ENCODE peak calls at places on chromosomes 3 and 15, in six cellular contexts. One of them, this sample, is unnamed.

GRCh38 chr3:109257269-109257668 is 59.0 kb downstream of the DPPA2 start:
- DNase-seq in fibroblast of pulmonary artery: peak
- DNase-seq in immature natural killer cell: no peak
- DNase-seq in psoas muscle: no peak
- DNase-seq in AG08396: peak
- DNase-seq in left kidney: peak
- DNase-seq in this sample: no peak

GRCh38 chr3:13624021-13624420 is 75.1 kb downstream of the FBLN2 start:
- DNase-seq in AG08396: no peak
- DNase-seq in left kidney: no peak
- DNase-seq in immature natural killer cell: no peak
- DNase-seq in psoas muscle: no peak
- DNase-seq in fibroblast of pulmonary artery: no peak
- DNase-seq in this sample: no peak

GRCh38 chr3:131218196-131218595 is 163.4 kb upstream of the NUDT16 start:
- DNase-seq in left kidney: no peak
- DNase-seq in fibroblast of pulmonary artery: no peak
- DNase-seq in psoas muscle: no peak
- DNase-seq in immature natural killer cell: no peak
- DNase-seq in AG08396: no peak
- DNase-seq in this sample: no peak

GRCh38 chr3:138845071-138845685 is 10.4 kb upstream of the PIK3CB start:
- DNase-seq in immature natural killer cell: no peak
- DNase-seq in psoas muscle: no peak
- DNase-seq in AG08396: no peak
- DNase-seq in fibroblast of pulmonary artery: no peak
- DNase-seq in left kidney: peak
- DNase-seq in this sample: no peak

GRCh38 chr3:133268772-133269171 is 131.1 kb upstream of the BFSP2 start:
- DNase-seq in fibroblast of pulmonary artery: no peak
- DNase-seq in immature natural killer cell: no peak
- DNase-seq in psoas muscle: no peak
- DNase-seq in left kidney: no peak
- DNase-seq in AG08396: no peak
- DNase-seq in this sample: no peak

GRCh38 chr3:168197162-168197561 is 101.4 kb upstream of the GOLIM4 start:
- DNase-seq in left kidney: no peak
- DNase-seq in AG08396: no peak
- DNase-seq in immature natural killer cell: no peak
- DNase-seq in psoas muscle: no peak
- DNase-seq in fibroblast of pulmonary artery: no peak
- DNase-seq in this sample: no peak

GRCh38 chr15:82021992-82022391 is 23.8 kb downstream of the MEX3B start:
- DNase-seq in fibroblast of pulmonary artery: peak
- DNase-seq in immature natural killer cell: no peak
- DNase-seq in left kidney: peak
- DNase-seq in AG08396: no peak
- DNase-seq in psoas muscle: no peak
- DNase-seq in this sample: no peak

GRCh38 chr3:145015243-145015642 is 1043.6 kb downstream of the DIPK2A start:
- DNase-seq in fibroblast of pulmonary artery: peak
- DNase-seq in left kidney: no peak
- DNase-seq in psoas muscle: no peak
- DNase-seq in immature natural killer cell: no peak
- DNase-seq in AG08396: no peak
- DNase-seq in this sample: no peak

GRCh38 chr3:186456636-186457265 is 87.4 kb downstream of the CRYGS start:
- DNase-seq in left kidney: no peak
- DNase-seq in immature natural killer cell: no peak
- DNase-seq in AG08396: no peak
- DNase-seq in fibroblast of pulmonary artery: no peak
- DNase-seq in psoas muscle: no peak
- DNase-seq in this sample: no peak

GRCh38 chr3:9497821-9498565 is 55.6 kb downstream of the LHFPL4 start:
- DNase-seq in left kidney: no peak
- DNase-seq in AG08396: peak
- DNase-seq in fibroblast of pulmonary artery: no peak
- DNase-seq in psoas muscle: no peak
- DNase-seq in immature natural killer cell: no peak
- DNase-seq in this sample: no peak

GRCh38 chr3:189076459-189076858 is 95.3 kb upstream of the TPRG1 start:
- DNase-seq in psoas muscle: no peak
- DNase-seq in immature natural killer cell: no peak
- DNase-seq in AG08396: no peak
- DNase-seq in fibroblast of pulmonary artery: no peak
- DNase-seq in left kidney: no peak
- DNase-seq in this sample: no peak

GRCh38 chr3:135055449-135055848 is 260.4 kb downstream of the EPHB1 start:
- DNase-seq in psoas muscle: no peak
- DNase-seq in AG08396: no peak
- DNase-seq in immature natural killer cell: no peak
- DNase-seq in fibroblast of pulmonary artery: no peak
- DNase-seq in left kidney: no peak
- DNase-seq in this sample: no peak

GRCh38 chr15:34437687-34438086 is at the start of gene GOLGA8A:
- DNase-seq in psoas muscle: peak
- DNase-seq in immature natural killer cell: peak
- DNase-seq in fibroblast of pulmonary artery: peak
- DNase-seq in AG08396: peak
- DNase-seq in left kidney: peak
- DNase-seq in this sample: peak

GRCh38 chr3:174533286-174533685 is 325.8 kb upstream of the NAALADL2 start:
- DNase-seq in AG08396: peak
- DNase-seq in fibroblast of pulmonary artery: peak
- DNase-seq in left kidney: no peak
- DNase-seq in psoas muscle: no peak
- DNase-seq in immature natural killer cell: no peak
- DNase-seq in this sample: no peak

GRCh38 chr3:26714485-26714884 is 91.9 kb downstream of the LRRC3B start:
- DNase-seq in fibroblast of pulmonary artery: no peak
- DNase-seq in AG08396: no peak
- DNase-seq in left kidney: no peak
- DNase-seq in immature natural killer cell: no peak
- DNase-seq in psoas muscle: no peak
- DNase-seq in this sample: no peak

GRCh38 chr3:56291244-56291680 is 177.0 kb downstream of the ERC2 start:
- DNase-seq in left kidney: no peak
- DNase-seq in fibroblast of pulmonary artery: peak
- DNase-seq in immature natural killer cell: no peak
- DNase-seq in AG08396: no peak
- DNase-seq in psoas muscle: no peak
- DNase-seq in this sample: no peak

GRCh38 chr3:171854649-171855305 is 11.6 kb downstream of the TMEM212 start:
- DNase-seq in AG08396: no peak
- DNase-seq in left kidney: no peak
- DNase-seq in fibroblast of pulmonary artery: no peak
- DNase-seq in psoas muscle: no peak
- DNase-seq in immature natural killer cell: no peak
- DNase-seq in this sample: no peak

GRCh38 chr3:177554900-177555759 is 357.8 kb upstream of the TBL1XR1 start:
- DNase-seq in immature natural killer cell: peak
- DNase-seq in AG08396: peak
- DNase-seq in psoas muscle: no peak
- DNase-seq in left kidney: no peak
- DNase-seq in fibroblast of pulmonary artery: peak
- DNase-seq in this sample: no peak